ENCODE peak calls at places on chromosomes 16 and 17, in six cellular contexts. T is M059J; I is T-helper 2 cell; N is T-helper 1 cell; Q is stimulated activated CD4-positive, alpha-beta T cell treated with anti-CD3 and anti-CD28 coated beads, Interleukin-4, amount 100 ng/mL, for 24 hours; X is astrocyte of the spinal cord. F is an unnamed sample.

GRCh38 chr17:41717408-41718286 is 5.5 kb downstream of the GAST start:
- DNase-seq in I (no peak), N (no peak), T (peak; percentile 65), Q (no peak), X (no peak), F (peak; percentile 91)

GRCh38 chr16:77579283-77579985 is 142.9 kb upstream of the NUDT7 start:
- DNase-seq in Q (no peak), I (no peak), T (no peak), X (no peak), N (no peak), F (peak; percentile 90)

GRCh38 chr17:68777856-68778694 is 176.9 kb upstream of the FAM20A start:
- DNase-seq in N (no peak), I (no peak), T (no peak), X (no peak), Q (no peak), F (no peak)

GRCh38 chr17:58207451-58207850 is 11.6 kb downstream of the MKS1 start:
- DNase-seq in N (no peak), I (no peak), T (no peak), X (no peak), Q (no peak), F (no peak)

GRCh38 chr16:23847938-23848337 is 12.2 kb downstream of the PRKCB start:
- DNase-seq in Q (peak; percentile 55), T (no peak), I (no peak), N (peak; percentile 65), X (no peak), F (no peak)

GRCh38 chr17:17783825-17784598 is 52.8 kb downstream of the SREBF1 start:
- DNase-seq in I (no peak), Q (peak; percentile 11), X (peak; percentile 65), N (no peak), T (peak; percentile 49), F (peak; percentile 63)

GRCh38 chr17:32755045-32755805 is 121.7 kb downstream of the MYO1D start:
- DNase-seq in I (no peak), Q (no peak), T (peak; percentile 57), X (peak; percentile 81), N (peak; percentile 22), F (peak; percentile 81)

GRCh38 chr17:82244413-82245140 is 15.7 kb downstream of the SLC16A3 start:
- DNase-seq in Q (no peak), T (no peak), I (no peak), N (no peak), X (peak; percentile 54), F (no peak)

GRCh38 chr17:59785091-59785799 is 77.8 kb downstream of the VMP1 start:
- DNase-seq in N (peak; percentile 57), T (peak; percentile 66), X (peak; percentile 43), I (no peak), Q (peak; percentile 25), F (peak; percentile 60)

GRCh38 chr16:19844945-19845641 is 39.6 kb downstream of the GPRC5B start:
- DNase-seq in X (peak; percentile 80), I (no peak), N (no peak), T (peak; percentile 65), Q (no peak), F (peak; percentile 94)

GRCh38 chr17:43768382-43768781 is 9.8 kb upstream of the SOST start:
- DNase-seq in Q (no peak), I (no peak), T (no peak), N (no peak), X (no peak), F (no peak)

GRCh38 chr17:5405400-5405799 is 14.1 kb downstream of the NUP88 start:
- DNase-seq in Q (no peak), T (no peak), N (no peak), X (no peak), I (no peak), F (no peak)

GRCh38 chr16:55240933-55241332 is 83.1 kb upstream of the IRX6 start:
- DNase-seq in X (no peak), N (no peak), Q (no peak), T (no peak), I (no peak), F (no peak)

GRCh38 chr17:56815711-56816110 is 18.0 kb downstream of the C17orf67 start:
- DNase-seq in I (no peak), X (peak; percentile 51), Q (no peak), N (no peak), T (peak; percentile 49), F (no peak)

GRCh38 chr16:3637371-3637923 is 17.0 kb upstream of the DNASE1 start:
- DNase-seq in T (peak; percentile 34), Q (peak; percentile 27), X (no peak), I (no peak), N (peak; percentile 19), F (peak; percentile 21)

GRCh38 chr16:85767569-85767968 is 16.7 kb upstream of the C16orf74 start:
- DNase-seq in X (peak; percentile 79), Q (no peak), T (peak; percentile 95), I (no peak), N (no peak), F (peak; percentile 82)

GRCh38 chr17:74713199-74713755 is 554 bp upstream of the CD300LF start:
- DNase-seq in X (no peak), I (no peak), T (no peak), Q (no peak), N (no peak), F (no peak)

GRCh38 chr17:79024901-79025737 is 1.1 kb downstream of the C1QTNF1 start:
- DNase-seq in I (no peak), Q (no peak), N (no peak), X (no peak), T (peak; percentile 24), F (no peak)

GRCh38 chr17:39641883-39642282 is 4.9 kb downstream of the STARD3 start:
- DNase-seq in Q (no peak), N (no peak), T (no peak), I (no peak), X (no peak), F (no peak)

GRCh38 chr17:79826210-79826680 is 13.0 kb downstream of the CBX4 start:
- DNase-seq in Q (no peak), I (no peak), N (peak; percentile 23), X (no peak), T (no peak), F (no peak)

GRCh38 chr17:38919316-38920078 is 5.9 kb upstream of the LASP1NB start:
- DNase-seq in X (no peak), T (no peak), Q (no peak), I (no peak), N (no peak), F (no peak)

GRCh38 chr16:5025171-5025632 is 8.5 kb downstream of the NAGPA start:
- DNase-seq in N (no peak), I (no peak), X (no peak), Q (no peak), T (no peak), F (no peak)

GRCh38 chr17:79840204-79840988 is 1.2 kb upstream of the CBX4 start:
- DNase-seq in X (peak; percentile 28), Q (no peak), I (no peak), N (peak; percentile 40), T (no peak), F (no peak)

GRCh38 chr16:86942469-86943175 is 364.3 kb downstream of the FOXL1 start:
- DNase-seq in N (no peak), Q (no peak), I (no peak), X (peak; percentile 88), T (peak; percentile 83), F (no peak)

GRCh38 chr16:426115-426905 is 861 bp downstream of the RAB11FIP3 start:
- DNase-seq in N (no peak), Q (no peak), I (no peak), X (no peak), T (peak; percentile 17), F (no peak)

GRCh38 chr16:25625620-25626019 is 66.1 kb upstream of the HS3ST4 start:
- DNase-seq in T (no peak), N (no peak), X (no peak), Q (no peak), I (no peak), F (no peak)

GRCh38 chr16:71746442-71747046 is 22.0 kb upstream of the PHLPP2 start:
- DNase-seq in T (peak; percentile 38), Q (peak; percentile 26), N (peak; percentile 37), X (peak; percentile 46), I (no peak), F (peak; percentile 44)

GRCh38 chr17:78387982-78388941 is 9.8 kb downstream of the PGS1 start:
- DNase-seq in T (peak; percentile 60), N (no peak), Q (no peak), X (peak; percentile 35), I (no peak), F (no peak)

GRCh38 chr16:49469930-49470451 is 96.4 kb downstream of the C16orf78 start:
- DNase-seq in Q (no peak), T (no peak), X (no peak), I (no peak), N (no peak), F (no peak)

GRCh38 chr17:74526681-74527080 is 4.6 kb downstream of the CD300LB start:
- DNase-seq in N (no peak), I (no peak), T (no peak), Q (no peak), X (no peak), F (no peak)